ENCODE peak calls at places on chromosomes 3 and 15, in five cellular contexts. P, E, T, J and X are unnamed samples.

GRCh38 chr3:51224843-51225242 is 160.2 kb upstream of the MANF start:
- DNase-seq in P (no peak), E (no peak), T (no peak), J (no peak), X (no peak)

GRCh38 chr15:44075535-44075934 is 119.5 kb downstream of the FRMD5 start:
- DNase-seq in P (no peak), E (no peak), T (peak; percentile 74), J (peak; percentile 53), X (peak; percentile 34)

GRCh38 chr15:53384417-53384816 is 375.0 kb downstream of the WDR72 start:
- DNase-seq in P (no peak), E (no peak), T (no peak), J (no peak), X (no peak)

GRCh38 chr15:47184003-47184404 is 533.3 kb upstream of the SEMA6D start:
- DNase-seq in P (peak; percentile 62), E (peak; percentile 63), T (no peak), J (no peak), X (no peak)

GRCh38 chr3:64829331-64829730 is 141.5 kb upstream of the ADAMTS9 start:
- DNase-seq in P (no peak), E (no peak), T (no peak), J (no peak), X (no peak)

GRCh38 chr3:45568848-45569247 is 25.7 kb upstream of the LIMD1 start:
- DNase-seq in P (no peak), E (no peak), T (no peak), J (no peak), X (no peak)

GRCh38 chr3:138935864-138936762 is 10.8 kb downstream of the FOXL2 start:
- DNase-seq in P (peak; percentile 59), E (peak; percentile 81), T (peak; percentile 55), J (peak; percentile 59), X (peak; percentile 59)

GRCh38 chr3:126083138-126083445 is 832 bp downstream of the SLC41A3 start:
- DNase-seq in P (no peak), E (no peak), T (no peak), J (no peak), X (no peak)

GRCh38 chr3:197499427-197499826 is 56.3 kb downstream of the BDH1 start:
- DNase-seq in P (no peak), E (peak; percentile 55), T (peak; percentile 58), J (no peak), X (peak; percentile 74)

GRCh38 chr3:123834631-123835030 is 49.5 kb downstream of the MYLK start:
- DNase-seq in P (peak; percentile 47), E (peak; percentile 94), T (peak; percentile 64), J (peak; percentile 76), X (peak; percentile 78)

GRCh38 chr15:44781128-44781810 is 44.9 kb downstream of the TRIM69 start:
- DNase-seq in P (no peak), E (no peak), T (no peak), J (no peak), X (no peak)

GRCh38 chr3:26652157-26652556 is 29.6 kb downstream of the LRRC3B start:
- DNase-seq in P (no peak), E (no peak), T (no peak), J (no peak), X (no peak)

GRCh38 chr3:4865714-4866113 is 113.5 kb upstream of the BHLHE40 start:
- DNase-seq in P (no peak), E (no peak), T (peak; percentile 50), J (no peak), X (no peak)

GRCh38 chr3:139811331-139811730 is 123.7 kb upstream of the CLSTN2 start:
- DNase-seq in P (no peak), E (no peak), T (no peak), J (no peak), X (no peak)

GRCh38 chr15:69996321-69996720 is 101.4 kb downstream of the TLE3 start:
- DNase-seq in P (no peak), E (no peak), T (no peak), J (no peak), X (no peak)

GRCh38 chr15:79310985-79311900 is at the start of gene TMED3:
- DNase-seq in P (peak; percentile 85), E (peak; percentile 95), T (peak; percentile 86), J (peak; percentile 87), X (peak; percentile 77)

GRCh38 chr3:146781059-146781458 is 175.9 kb upstream of the PLSCR5 start:
- DNase-seq in P (no peak), E (no peak), T (no peak), J (no peak), X (no peak)

GRCh38 chr3:165439765-165440164 is 243.6 kb upstream of the SLITRK3 start:
- DNase-seq in P (no peak), E (no peak), T (peak; percentile 11), J (no peak), X (no peak)

GRCh38 chr3:165444745-165445144 is 248.6 kb upstream of the SLITRK3 start:
- DNase-seq in P (no peak), E (no peak), T (no peak), J (no peak), X (no peak)

GRCh38 chr3:165443664-165444063 is 247.5 kb upstream of the SLITRK3 start:
- DNase-seq in P (no peak), E (no peak), T (no peak), J (no peak), X (no peak)

GRCh38 chr3:165440380-165440779 is 244.2 kb upstream of the SLITRK3 start:
- DNase-seq in P (no peak), E (no peak), T (no peak), J (no peak), X (no peak)
- TF ChIP-seq CTCF in P (no peak), E (no peak), T (no peak), J (no peak), X (no peak)

GRCh38 chr15:89833966-89834365 is 19.3 kb upstream of the ANPEP start:
- DNase-seq in P (no peak), E (no peak), T (no peak), J (no peak), X (no peak)
- TF ChIP-seq CTCF in P (no peak), E (no peak), T (no peak), J (no peak), X (no peak)

DNA sequence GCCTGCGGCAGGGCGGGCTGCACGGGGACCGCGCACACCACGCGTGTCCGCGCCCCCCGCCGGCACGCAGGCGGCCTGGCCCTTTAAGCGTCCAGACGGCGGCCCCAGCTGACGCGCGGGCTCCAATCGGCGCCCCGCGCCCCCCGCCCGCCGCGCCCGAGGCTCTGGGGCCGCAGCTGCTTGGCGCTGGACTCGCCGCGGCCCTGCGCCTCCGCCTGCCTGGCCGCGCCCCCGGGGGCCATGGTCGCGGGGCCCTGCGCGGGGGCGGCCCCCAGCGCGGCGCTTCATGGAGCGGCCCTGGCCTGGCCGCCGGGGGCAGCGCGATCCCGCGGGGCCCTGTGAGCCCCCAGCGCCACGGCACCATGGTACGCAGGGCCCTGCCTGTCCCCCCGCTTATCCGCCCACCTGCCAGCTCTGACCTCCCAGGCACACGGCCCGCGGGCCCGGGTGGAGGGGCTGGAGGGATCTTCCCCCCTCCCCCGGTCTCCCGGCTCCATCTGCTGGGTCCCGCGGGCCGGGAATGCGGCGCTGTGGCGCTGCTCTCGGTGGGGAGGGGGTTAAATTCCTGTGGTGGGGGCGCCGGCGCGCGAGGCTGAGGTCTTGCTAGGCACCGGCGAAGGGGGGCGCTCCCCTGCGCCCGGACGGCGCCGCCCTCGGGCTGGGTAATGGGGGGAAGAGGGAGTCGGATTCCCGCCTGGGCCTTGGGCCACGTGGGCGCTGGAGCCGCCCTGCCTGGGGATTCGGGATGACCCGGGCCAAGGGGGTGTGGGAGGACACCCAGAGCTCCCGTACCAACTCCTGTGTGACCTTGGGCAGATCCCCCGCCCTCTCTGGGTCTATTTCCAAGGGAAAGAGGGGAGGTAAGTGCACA is 1.1 kb downstream of the ZBTB47 start:
- DNase-seq in P (peak; percentile 43), E (peak; percentile 82), T (peak; percentile 46), J (peak; percentile 62), X (no peak)
- TF ChIP-seq CTCF in P (peak; percentile 33), E (no peak), T (no peak), J (no peak), X (no peak)

GRCh38 chr3:27657871-27658270 is 64.3 kb downstream of the EOMES start:
- DNase-seq in P (no peak), E (no peak), T (no peak), J (no peak), X (no peak)

GRCh38 chr3:27658741-27659140 is 63.4 kb downstream of the EOMES start:
- DNase-seq in P (no peak), E (no peak), T (no peak), J (no peak), X (no peak)

GRCh38 chr3:27657404-27657803 is 64.7 kb downstream of the EOMES start:
- DNase-seq in P (peak; percentile 55), E (peak; percentile 66), T (peak; percentile 44), J (peak; percentile 43), X (peak; percentile 24)

GRCh38 chr3:27661813-27662212 is 60.3 kb downstream of the EOMES start:
- DNase-seq in P (no peak), E (no peak), T (no peak), J (no peak), X (no peak)

DNA sequence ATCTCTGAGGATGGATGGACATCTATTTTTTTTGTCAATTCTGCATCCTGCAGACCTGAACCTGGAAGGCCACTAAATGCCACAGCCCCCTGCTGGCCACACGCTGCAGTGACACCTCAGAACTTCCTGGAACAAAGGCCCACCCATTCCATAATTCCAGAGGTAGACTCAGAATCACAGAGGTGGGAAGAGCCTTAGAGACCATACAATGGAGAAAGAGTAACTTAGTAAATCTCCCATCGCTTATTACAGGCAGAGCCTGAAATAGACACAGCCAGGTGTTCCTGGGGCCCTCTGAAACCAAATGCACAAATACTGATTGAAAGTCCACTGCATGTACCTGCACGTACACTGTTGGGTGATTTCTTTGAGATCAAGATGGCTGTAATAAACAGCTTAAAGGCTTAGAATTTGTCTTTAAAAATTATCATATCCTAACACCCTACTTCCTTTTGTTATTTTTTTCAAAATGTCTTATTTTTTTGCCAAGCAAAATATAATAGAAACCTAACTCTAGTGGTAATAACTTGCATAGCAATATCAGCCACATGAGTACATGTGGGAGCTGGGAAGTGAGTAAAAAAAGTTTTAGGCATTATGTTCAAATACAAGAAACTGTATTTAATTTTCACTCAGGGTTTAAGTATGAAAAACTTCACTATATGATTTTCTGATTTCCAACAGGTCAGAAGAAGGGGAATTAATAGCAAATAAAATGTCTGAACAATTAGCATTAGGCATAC is 62.7 kb downstream of the EOMES start:
- DNase-seq in P (peak; percentile 55), E (peak; percentile 71), T (peak; percentile 65), J (peak; percentile 62), X (peak; percentile 66)
- TF ChIP-seq CTCF in P (peak; percentile 74), E (peak; percentile 77), T (peak; percentile 86), J (peak; percentile 86), X (peak; percentile 82)

GRCh38 chr3:85801955-85802354 is 843.2 kb downstream of the CADM2 start:
- DNase-seq in P (peak; percentile 4), E (peak; percentile 62), T (peak; percentile 3), J (no peak), X (peak; percentile 17)
- TF ChIP-seq CTCF in P (no peak), E (no peak), T (no peak), J (no peak), X (peak; percentile 13)